ENCODE peak calls at places on chromosomes 13 and 19, in seven cellular contexts. Z is left ventricle myocardium inferior, O is PC-3, L is psoas muscle, G is GM23248, J is stomach, I is hepatocyte. Q is an unnamed sample.

GRCh38 chr13:102117175-102117830 is 284.5 kb downstream of the FGF14 start:
- DNase-seq in G (no peak), Z (no peak), O (no peak), I (no peak), J (no peak), L (no peak), Q (peak; percentile 23)

GRCh38 chr13:27450921-27451461 is 627 bp upstream of the MTIF3 start:
- DNase-seq in O (peak; percentile 81), L (peak; percentile 69), I (peak; percentile 71), J (peak; percentile 53), Z (peak; percentile 42), G (peak; percentile 75), Q (peak; percentile 61)

GRCh38 chr19:49856574-49857021 is 5.6 kb downstream of the PTOV1 start:
- DNase-seq in I (no peak), G (no peak), J (no peak), L (peak; percentile 52), O (no peak), Z (no peak), Q (no peak)

GRCh38 chr13:59176775-59177174 is 987.0 kb downstream of the DIAPH3 start:
- DNase-seq in J (no peak), L (no peak), Z (no peak), O (peak; percentile 5), I (no peak), G (no peak), Q (no peak)

GRCh38 chr19:55113570-55114039 is 3.8 kb downstream of the PPP1R12C start:
- DNase-seq in O (no peak), G (peak; percentile 96), L (peak; percentile 91), J (peak; percentile 58), I (peak; percentile 95), Z (peak; percentile 93), Q (peak; percentile 34)

GRCh38 chr19:51439021-51439465 is 19.2 kb downstream of the SIGLEC8 start:
- DNase-seq in G (peak; percentile 38), I (no peak), J (no peak), L (no peak), Z (no peak), O (peak; percentile 46), Q (peak; percentile 10)

GRCh38 chr19:19554074-19555023 is 16.3 kb downstream of the CILP2 start:
- DNase-seq in I (peak; percentile 53), Z (peak; percentile 48), G (peak; percentile 71), O (peak; percentile 55), J (peak; percentile 65), L (no peak), Q (no peak)

GRCh38 chr13:33870046-33870668 is 52.2 kb downstream of the RFC3 start:
- DNase-seq in I (no peak), J (no peak), L (no peak), G (no peak), O (no peak), Z (no peak), Q (no peak)

GRCh38 chr13:20247403-20247802 is 15.3 kb upstream of the GJB6 start:
- DNase-seq in J (no peak), L (no peak), I (no peak), Z (no peak), G (no peak), O (no peak), Q (no peak)

GRCh38 chr13:114099191-114099590 is 33.2 kb downstream of the RASA3 start:
- DNase-seq in O (peak; percentile 73), J (no peak), G (peak; percentile 94), L (peak; percentile 94), Z (peak; percentile 83), I (peak; percentile 73), Q (no peak)

GRCh38 chr19:18616023-18616422 is 3.4 kb downstream of the TMEM59L start:
- DNase-seq in I (no peak), L (no peak), O (no peak), Z (no peak), J (no peak), G (no peak), Q (no peak)

GRCh38 chr19:46882034-46882433 is 21.2 kb downstream of the ARHGAP35 start:
- DNase-seq in L (no peak), G (no peak), J (no peak), I (no peak), Z (no peak), O (no peak), Q (no peak)

GRCh38 chr13:90105276-90105675 is 1242.2 kb upstream of the MIR17HG start:
- DNase-seq in Z (no peak), O (peak; percentile 85), J (no peak), G (peak; percentile 84), I (no peak), L (no peak), Q (peak; percentile 34)

GRCh38 chr19:19740755-19741154 is 7.8 kb upstream of the ZNF14 start:
- DNase-seq in J (no peak), G (no peak), L (no peak), Z (no peak), I (no peak), O (no peak), Q (no peak)

GRCh38 chr13:109867766-109868165 is 81.4 kb upstream of the IRS2 start:
- DNase-seq in Z (no peak), I (peak; percentile 32), J (no peak), G (no peak), L (no peak), O (no peak), Q (no peak)

GRCh38 chr13:31870511-31870910 is 131.2 kb downstream of the RXFP2 start:
- DNase-seq in L (no peak), J (no peak), I (no peak), Z (no peak), G (peak; percentile 28), O (no peak), Q (no peak)

GRCh38 chr19:3409346-3410064 is 43.1 kb downstream of the NFIC start:
- DNase-seq in L (peak; percentile 97), Z (peak; percentile 82), I (peak; percentile 42), J (peak; percentile 47), O (no peak), G (peak; percentile 24), Q (no peak)
- H3K27ac ChIP-seq in L (peak overlapping the region; percentile 100), Z (peak overlapping the region; percentile 100), I (peak overlapping the region; percentile 20), J (peak overlapping the region; percentile 100), O (no peak overlapping the region), G (no peak overlapping the region), Q (peak overlapping the region; percentile 87)

GRCh38 chr19:15399635-15400034 is 19.2 kb downstream of the AKAP8L start:
- DNase-seq in I (no peak), L (no peak), O (no peak), G (no peak), Z (no peak), J (no peak), Q (no peak)

GRCh38 chr19:15397236-15397635 is 17.6 kb upstream of the AKAP8 start:
- DNase-seq in O (no peak), J (no peak), G (no peak), L (no peak), I (no peak), Z (no peak), Q (no peak)

GRCh38 chr19:15399234-15399515 is 19.6 kb upstream of the AKAP8 start:
- DNase-seq in O (no peak), I (no peak), J (no peak), G (no peak), L (no peak), Z (no peak), Q (no peak)

GRCh38 chr19:15397782-15398181 is 18.2 kb upstream of the AKAP8 start:
- DNase-seq in J (no peak), I (no peak), Z (no peak), L (no peak), G (no peak), O (no peak), Q (no peak)

DNA sequence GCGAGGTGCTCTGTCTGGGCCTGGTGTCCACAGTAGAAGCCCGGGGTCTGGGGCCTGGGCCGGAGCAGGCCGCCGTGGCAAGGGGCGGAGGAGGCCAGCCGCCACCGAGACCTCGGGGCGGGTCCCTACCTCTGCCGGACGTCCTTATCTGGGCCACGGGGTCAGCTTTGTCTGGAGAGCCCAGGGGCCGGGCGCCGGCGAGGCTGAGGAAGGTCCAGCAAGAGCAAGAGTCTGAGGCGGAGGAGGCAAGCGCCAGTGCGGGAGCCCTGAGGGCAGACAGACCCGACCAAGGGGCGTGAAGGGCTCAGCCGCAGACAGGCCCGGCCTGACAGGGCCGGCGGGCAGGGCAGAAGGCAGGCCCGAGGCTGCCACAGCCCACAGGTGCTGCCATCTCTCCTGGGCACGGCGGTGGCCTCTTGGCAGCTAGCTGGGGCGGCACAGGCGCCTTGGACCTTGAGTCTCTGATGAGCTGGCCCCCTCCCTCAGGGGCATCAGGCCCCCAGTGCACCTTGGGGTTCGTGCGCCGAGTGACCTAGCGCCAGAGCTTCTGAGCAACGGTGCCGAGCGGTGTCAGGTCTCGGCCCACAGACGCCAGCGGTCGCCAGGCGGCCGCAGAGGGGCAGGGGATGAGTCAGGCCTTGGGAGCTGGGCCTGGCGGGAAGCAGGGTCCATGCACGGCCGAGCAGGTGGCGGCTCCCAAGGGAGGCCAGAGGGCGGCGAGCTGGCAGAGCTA is 19.1 kb upstream of the AKAP8 start:
- DNase-seq in G (no peak), L (peak; percentile 92), O (no peak), J (no peak), I (no peak), Z (no peak), Q (no peak)
- H3K27ac ChIP-seq in G (no peak overlapping the region), L (peak overlapping the region; percentile 74), O (no peak overlapping the region), J (no peak overlapping the region), I (no peak overlapping the region), Z (no peak overlapping the region), Q (peak overlapping the region; percentile 2)

GRCh38 chr19:32676895-32677359 is 1.3 kb downstream of the RGS9BP start:
- DNase-seq in L (peak; percentile 56), Z (no peak), O (no peak), I (no peak), J (no peak), G (no peak), Q (no peak)

GRCh38 chr19:32677657-32678056 is 2.0 kb downstream of the RGS9BP start:
- DNase-seq in Z (no peak), L (peak; percentile 63), J (no peak), I (peak; percentile 75), G (no peak), O (no peak), Q (no peak)

GRCh38 chr19:32686847-32687450 is 4.7 kb upstream of the NUDT19 start:
- DNase-seq in L (no peak), Z (no peak), I (no peak), G (no peak), J (no peak), O (no peak), Q (no peak)

GRCh38 chr19:32687681-32688080 is 3.9 kb upstream of the NUDT19 start:
- DNase-seq in L (no peak), Z (no peak), J (no peak), G (no peak), O (no peak), I (no peak), Q (no peak)

GRCh38 chr19:32682317-32682716 is 6.7 kb downstream of the RGS9BP start:
- DNase-seq in J (no peak), O (no peak), Z (no peak), G (no peak), I (no peak), L (no peak), Q (no peak)
- H3K27ac ChIP-seq in J (no peak overlapping the region), O (no peak overlapping the region), Z (no peak overlapping the region), G (no peak overlapping the region), I (no peak overlapping the region), L (no peak overlapping the region), Q (no peak overlapping the region)

GRCh38 chr13:43985437-43986051 is 105.8 kb downstream of the LACC1 start:
- DNase-seq in L (no peak), I (no peak), Z (no peak), J (no peak), O (no peak), G (no peak), Q (no peak)
- H3K27ac ChIP-seq in L (no peak overlapping the region), I (peak overlapping the region; percentile 3), Z (peak overlapping the region; percentile 84), J (no peak overlapping the region), O (no peak overlapping the region), G (no peak overlapping the region), Q (no peak overlapping the region)

Q was measured in RWPE1.